ENCODE peak calls at places on chromosomes 16 and 17, in six cellular contexts. C is H1, H is HepG2, G is GM12878, M is SK-N-SH, L is HCT116. A is an unnamed sample. For H3K36me3, the result is how much of the 10 kb centered on the place peaks cover.

GRCh38 chr17:36921131-36921851 is 16.0 kb upstream of the LHX1 start:
- DNase-seq in C (no peak), H (peak), G (no peak), M (no peak), L (peak), A (no peak)

GRCh38 chr16:11411059-11411550 is 65.8 kb downstream of the RMI2 start:
- DNase-seq in C (no peak), H (no peak), G (no peak), M (peak), L (no peak), A (no peak)

GRCh38 chr16:85994492-85995433 is 95.8 kb downstream of the IRF8 start:
- DNase-seq in C (no peak), H (no peak), G (no peak), M (no peak), L (no peak), A (no peak)

GRCh38 chr17:79255046-79255445 is 180.4 kb downstream of the ENGASE start:
- DNase-seq in C (no peak), H (no peak), G (no peak), M (no peak), L (no peak), A (no peak)

GRCh38 chr17:80504671-80505413 is 28.4 kb upstream of the NPTX1 start:
- DNase-seq in C (no peak), H (no peak), G (no peak), M (no peak), L (no peak), A (no peak)

GRCh38 chr17:75266315-75267145 is 4.5 kb downstream of the MIF4GD start:
- DNase-seq in C (no peak), H (no peak), G (no peak), M (peak), L (no peak), A (peak)

GRCh38 chr17:69418535-69418934 is 4.0 kb downstream of the MAP2K6 start:
- DNase-seq in C (no peak), H (no peak), G (no peak), M (no peak), L (no peak), A (peak)

GRCh38 chr17:33056392-33057146 is 64.9 kb downstream of the SPACA3 start:
- DNase-seq in C (no peak), H (peak), G (no peak), M (no peak), L (no peak), A (no peak)

GRCh38 chr16:3161235-3162018 is 26.6 kb upstream of the OR1F1 start:
- DNase-seq in C (no peak), H (no peak), G (no peak), M (no peak), L (no peak), A (no peak)

GRCh38 chr17:17151541-17151940 is 54.6 kb downstream of the PLD6 start:
- DNase-seq in C (no peak), H (no peak), G (no peak), M (no peak), L (no peak), A (peak)

GRCh38 chr16:80369559-80369958 is 171.2 kb upstream of the DYNLRB2 start:
- DNase-seq in C (peak), H (peak), G (no peak), M (peak), L (no peak), A (peak)

GRCh38 chr17:79461041-79461440 is 149.8 kb downstream of the RBFOX3 start:
- DNase-seq in C (no peak), H (no peak), G (no peak), M (no peak), L (no peak), A (no peak)

GRCh38 chr16:17277981-17278381 is 192.8 kb downstream of the XYLT1 start:
- DNase-seq in C (no peak), H (peak), G (no peak), M (no peak), L (peak), A (no peak)

GRCh38 chr17:29155235-29155965 is 24.8 kb downstream of the MYO18A start:
- DNase-seq in C (no peak), H (peak), G (no peak), M (peak), L (peak), A (peak)

DNA sequence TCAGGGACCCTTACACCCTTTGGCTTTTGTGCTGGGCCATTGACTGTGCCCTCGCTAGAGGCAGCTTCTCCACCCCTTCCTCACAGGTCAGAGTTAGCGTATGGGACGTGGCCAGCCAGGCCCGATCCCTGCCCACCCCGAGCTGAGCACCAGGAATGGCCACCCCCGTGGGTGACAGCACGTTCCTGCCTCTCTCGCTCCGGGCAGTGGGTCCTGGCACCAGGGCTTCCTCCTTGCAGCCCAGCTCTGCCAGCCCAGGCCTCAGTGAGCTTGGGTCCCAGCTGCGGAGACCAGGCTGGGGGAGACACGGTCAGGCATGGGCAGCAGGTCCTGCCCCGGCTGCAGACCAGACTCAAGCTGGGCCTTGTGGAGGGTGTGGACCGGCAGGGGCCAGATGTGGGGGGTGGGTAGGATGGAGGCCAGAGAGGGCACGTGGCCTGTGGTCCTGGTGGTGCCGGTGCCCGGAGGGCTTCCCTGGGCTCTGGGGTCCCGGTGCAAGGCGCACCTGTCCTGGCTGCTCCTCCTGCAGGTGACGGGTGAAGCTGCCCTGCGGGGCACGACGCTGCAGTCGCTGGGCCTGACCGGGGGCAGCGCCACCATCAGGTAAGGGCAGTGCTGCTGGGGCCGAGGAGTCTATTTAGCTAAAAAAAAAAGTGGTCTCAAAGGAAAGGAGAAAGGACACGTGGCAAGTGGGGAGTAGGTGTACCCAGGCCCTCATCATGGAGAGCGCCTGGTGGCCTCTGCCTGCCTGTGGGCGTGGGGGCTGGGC is 18.2 kb downstream of the ASPSCR1 start:
- DNase-seq in C (no peak), H (peak), G (no peak), M (no peak), L (no peak), A (no peak)
- H3K36me3 ChIP-seq in C (under half), H (under half), G (under half), M (under half), L (under half), A (under half)

GRCh38 chr17:73952498-73953205 is 250.8 kb upstream of the RPL38 start:
- DNase-seq in C (no peak), H (no peak), G (no peak), M (peak), L (no peak), A (no peak)
- H3K4me3 ChIP-seq in C (peak), H (no peak), G (no peak), M (no peak), L (no peak), A (no peak)

DNA sequence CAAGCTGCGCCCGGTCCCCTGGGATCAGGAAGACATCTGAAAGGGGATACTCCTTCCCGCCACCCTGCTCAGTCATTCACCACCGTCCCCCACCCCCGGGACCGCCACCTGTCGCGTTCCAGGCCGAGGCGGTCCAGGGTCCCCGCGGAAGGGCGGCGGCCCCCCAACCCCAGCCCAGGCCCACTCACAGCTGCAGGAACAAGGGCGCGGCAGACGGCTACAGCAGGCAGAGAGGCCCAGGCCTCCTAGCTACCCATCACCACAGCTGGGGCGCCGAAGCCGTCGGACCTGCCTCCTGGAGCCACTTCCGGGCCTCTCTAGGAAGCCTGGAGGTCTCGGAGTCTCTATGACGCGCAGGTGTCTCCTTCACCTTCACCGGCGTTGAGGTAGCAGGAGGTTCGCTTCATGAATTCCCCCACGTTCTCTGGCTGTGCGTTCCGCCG is at the start of gene SDR42E1:
- DNase-seq in C (no peak), H (no peak), G (peak), M (no peak), L (peak), A (no peak)
- TF ChIP-seq MAX in C (no peak), H (no peak), G (no peak), M (no peak), L (peak), A (no peak)

GRCh38 chr16:30964540-30965226 is 7.1 kb downstream of the SETD1A start:
- DNase-seq in C (no peak), H (no peak), G (no peak), M (no peak), L (no peak), A (no peak)
- H3K36me3 ChIP-seq in C (half or more), H (half or more), G (under half), M (half or more), L (half or more), A (half or more)

GRCh38 chr17:63524051-63524450 is 893 bp downstream of the KCNH6 start:
- DNase-seq in C (no peak), H (no peak), G (no peak), M (no peak), L (no peak), A (no peak)

GRCh38 chr17:63519972-63520882 is 2.9 kb upstream of the KCNH6 start:
- DNase-seq in C (no peak), H (peak), G (no peak), M (no peak), L (no peak), A (no peak)

GRCh38 chr17:63526861-63527260 is 3.7 kb downstream of the KCNH6 start:
- DNase-seq in C (no peak), H (no peak), G (no peak), M (no peak), L (no peak), A (no peak)

GRCh38 chr17:63525190-63525946 is 2.2 kb downstream of the KCNH6 start:
- DNase-seq in C (no peak), H (no peak), G (no peak), M (no peak), L (no peak), A (no peak)

DNA sequence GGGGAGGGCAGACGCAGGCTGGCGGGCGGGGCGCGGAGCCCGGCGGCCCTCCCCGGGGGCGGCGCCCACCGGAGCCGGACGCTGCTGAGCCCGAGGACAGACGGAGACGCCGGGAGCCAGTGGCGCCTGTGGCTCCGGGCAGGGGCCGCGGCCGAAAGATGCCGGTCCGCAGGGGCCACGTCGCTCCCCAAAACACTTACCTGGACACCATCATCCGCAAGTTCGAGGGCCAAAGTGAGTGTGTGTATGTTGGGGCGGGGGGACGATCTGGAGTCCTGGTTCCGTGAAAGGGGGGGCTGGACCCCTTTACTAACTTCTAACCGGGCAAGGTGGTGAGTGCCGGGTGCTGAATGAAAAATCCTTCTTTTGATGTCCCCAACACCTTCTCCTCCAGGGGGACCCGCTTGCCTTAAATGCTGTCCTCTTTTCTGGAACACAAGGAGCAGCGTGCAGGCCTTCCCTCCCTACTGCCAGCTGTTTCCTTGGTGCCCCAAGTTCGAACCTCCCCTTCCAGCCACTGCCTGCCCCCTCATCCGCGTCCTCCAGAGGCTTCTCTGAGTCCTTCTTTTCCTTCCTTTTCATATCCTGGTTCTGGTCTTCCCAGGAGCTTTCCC is at the start of gene KCNH6:
- DNase-seq in C (no peak), H (no peak), G (no peak), M (peak), L (no peak), A (no peak)
- H3K4me3 ChIP-seq in C (peak), H (peak), G (no peak), M (peak), L (no peak), A (peak)

A was measured in endothelial cell of umbilical vein.